ENCODE peak calls at places on chromosomes 4 and X, in eight cellular contexts. E is transverse colon, B is suprapubic skin, Q is adrenal gland, U is H1, D is HCT116, L is esophagus squamous epithelium, C is uterus. F is an unnamed sample.

GRCh38 chrX:50403903-50404302 is 66.7 kb downstream of the DGKK start:
- DNase-seq in Q (no peak), U (no peak), B (no peak), L (no peak), C (no peak), E (no peak), D (no peak), F (no peak)

GRCh38 chrX:55488268-55488558 is 1.4 kb downstream of the USP51 start:
- DNase-seq in L (no peak), E (no peak), D (no peak), U (no peak), C (no peak), Q (no peak), B (no peak), F (no peak)

GRCh38 chr4:69322055-69322454 is 41.8 kb downstream of the UGT2B28 start:
- DNase-seq in E (no peak), C (no peak), Q (no peak), L (no peak), D (no peak), B (no peak), U (no peak), F (no peak)

GRCh38 chr4:72360075-72360474 is 208.9 kb downstream of the ADAMTS3 start:
- DNase-seq in Q (no peak), D (no peak), L (no peak), U (no peak), B (no peak), E (no peak), C (no peak), F (no peak)

GRCh38 chr4:188023682-188024081 is 28.1 kb downstream of the ZFP42 start:
- DNase-seq in C (no peak), Q (no peak), L (no peak), B (no peak), D (no peak), U (no peak), E (no peak), F (no peak)

GRCh38 chr4:122279670-122280069 is 99.1 kb upstream of the ADAD1 start:
- DNase-seq in L (no peak), U (no peak), Q (no peak), E (no peak), D (no peak), C (no peak), B (no peak), F (no peak)

GRCh38 chrX:143757375-143757774 is 36.8 kb upstream of the SPANXN2 start:
- DNase-seq in C (no peak), L (no peak), B (no peak), D (no peak), U (no peak), E (no peak), Q (no peak), F (no peak)

GRCh38 chr4:140904904-140905303 is 148.7 kb upstream of the TBC1D9 start:
- DNase-seq in D (no peak), U (no peak), C (no peak), L (no peak), B (no peak), Q (no peak), E (no peak), F (no peak)

GRCh38 chrX:47156611-47157520 is 11.8 kb downstream of the RBM10 start:
- DNase-seq in U (no peak), C (no peak), D (no peak), E (no peak), Q (no peak), L (no peak), B (peak; percentile 30), F (no peak)

GRCh38 chr4:147453561-147454141 is 27.2 kb upstream of the EDNRA start:
- DNase-seq in Q (no peak), L (no peak), E (no peak), B (no peak), D (peak; percentile 39), U (no peak), C (no peak), F (no peak)

GRCh38 chr4:66591968-66592367 is 921.7 kb upstream of the EPHA5 start:
- DNase-seq in Q (no peak), C (no peak), U (no peak), D (no peak), B (no peak), E (no peak), L (no peak), F (no peak)

GRCh38 chrX:30887721-30888120 is 1.3 kb downstream of the TAB3 start:
- DNase-seq in B (no peak), L (no peak), E (no peak), U (no peak), Q (no peak), D (no peak), C (no peak), F (no peak)

GRCh38 chr4:83093060-83093640 is 21.4 kb downstream of the PLAC8 start:
- DNase-seq in B (no peak), E (no peak), C (no peak), L (no peak), U (no peak), D (no peak), Q (no peak), F (peak; percentile 55)

GRCh38 chrX:47623540-47624027 is 3.9 kb upstream of the SYN1 start:
- DNase-seq in D (no peak), E (peak; percentile 34), B (peak; percentile 59), L (no peak), C (no peak), U (peak; percentile 73), Q (peak; percentile 70), F (peak; percentile 34)

GRCh38 chr4:75666299-75666698 is 6.9 kb downstream of the G3BP2 start:
- DNase-seq in E (no peak), B (no peak), U (no peak), L (no peak), D (no peak), C (no peak), Q (no peak), F (no peak)

GRCh38 chrX:37912286-37912685 is 64.9 kb upstream of the DYNLT3 start:
- DNase-seq in U (no peak), C (no peak), B (no peak), Q (no peak), E (no peak), D (no peak), L (no peak), F (no peak)

GRCh38 chrX:20252392-20253231 is 14.1 kb downstream of the RPS6KA3 start:
- DNase-seq in E (peak; percentile 81), C (no peak), D (peak; percentile 26), L (no peak), B (peak; percentile 59), Q (peak; percentile 69), U (peak; percentile 29), F (peak; percentile 40)

GRCh38 chrX:133045986-133046385 is 50.9 kb downstream of the USP26 start:
- DNase-seq in E (no peak), Q (no peak), D (peak; percentile 10), U (no peak), L (no peak), B (no peak), C (no peak), F (no peak)

GRCh38 chr4:54056360-54056759 is 8.0 kb downstream of the CHIC2 start:
- DNase-seq in D (no peak), E (no peak), L (no peak), C (no peak), U (no peak), Q (no peak), B (no peak), F (no peak)

DNA sequence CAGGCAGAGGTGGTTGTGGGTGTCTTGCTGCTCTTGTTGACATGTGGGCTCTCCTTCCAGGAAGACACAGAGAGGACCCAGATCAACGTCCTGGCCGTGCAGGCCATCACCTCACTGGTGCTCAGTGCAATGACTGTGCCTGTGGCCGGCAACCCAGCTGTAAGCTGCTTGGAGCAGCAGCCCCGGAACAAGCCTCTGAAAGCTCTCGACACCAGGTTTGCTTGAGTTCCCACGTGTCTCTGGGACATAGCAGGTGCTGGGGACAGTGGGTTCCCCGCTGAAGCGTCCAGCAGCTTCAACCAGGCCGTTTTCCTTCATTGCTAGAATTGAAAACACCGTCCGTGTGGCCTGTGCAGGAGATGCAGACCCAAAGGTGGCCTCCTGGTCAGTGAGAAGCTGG is 25.6 kb upstream of the MSANTD1 start:
- DNase-seq in C (no peak), Q (no peak), U (no peak), D (no peak), E (no peak), L (no peak), B (no peak), F (no peak)
- H3K36me3 ChIP-seq in C (no peaks in the 10 kb centered on the region), Q (no peaks in the 10 kb centered on the region), U (peaks cover 54% of the 10 kb centered on the region), D (peaks cover 15% of the 10 kb centered on the region), E (peaks cover 51% of the 10 kb centered on the region), L (peaks cover 14% of the 10 kb centered on the region), B (peaks cover 93% of the 10 kb centered on the region), F (peaks cover 43% of the 10 kb centered on the region)

GRCh38 chr4:158161561-158162354 is 11.1 kb downstream of the GASK1B start:
- DNase-seq in Q (peak; percentile 78), E (no peak), L (no peak), U (no peak), C (peak; percentile 78), D (peak; percentile 63), B (no peak), F (no peak)

GRCh38 chr4:158166701-158167100 is 6.1 kb downstream of the GASK1B start:
- DNase-seq in E (no peak), U (no peak), B (no peak), D (no peak), Q (no peak), C (no peak), L (no peak), F (no peak)

GRCh38 chr4:158164849-158165248 is 8.0 kb downstream of the GASK1B start:
- DNase-seq in D (no peak), Q (no peak), C (no peak), E (no peak), L (no peak), U (no peak), B (no peak), F (no peak)

GRCh38 chr4:158162637-158163036 is 10.2 kb downstream of the GASK1B start:
- DNase-seq in L (no peak), C (no peak), E (no peak), Q (no peak), B (no peak), U (no peak), D (no peak), F (no peak)

GRCh38 chr4:158163941-158164665 is 8.7 kb downstream of the GASK1B start:
- DNase-seq in C (no peak), L (no peak), U (no peak), D (no peak), B (no peak), E (no peak), Q (peak; percentile 52), F (no peak)
- H3K27ac ChIP-seq in C (peak overlapping the region; percentile 90), L (peak overlapping the region; percentile 12), U (no peak overlapping the region), D (no peak overlapping the region), B (no peak overlapping the region), E (peak overlapping the region; percentile 81), Q (peak overlapping the region; percentile 16), F (no peak overlapping the region)

DNA sequence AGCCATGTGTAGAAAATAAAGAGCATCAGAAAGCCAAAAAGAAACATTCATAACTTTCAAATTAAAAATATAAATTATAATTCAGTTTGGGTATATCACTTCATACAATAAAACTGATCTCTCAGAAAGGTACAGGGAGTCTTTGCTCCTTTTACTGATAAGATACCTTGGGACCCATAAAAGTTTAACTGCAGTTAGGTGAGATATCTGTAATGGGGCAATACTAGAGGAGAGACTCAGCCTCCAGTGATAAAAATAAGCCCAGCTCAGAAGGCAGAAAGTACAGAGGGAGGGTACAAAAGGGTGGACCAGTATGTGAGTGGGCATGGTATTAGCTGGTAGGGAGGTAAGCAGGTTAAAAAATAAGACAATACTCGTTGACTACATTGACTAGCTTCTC is 180.9 kb upstream of the AGTR2 start:
- DNase-seq in L (no peak), C (no peak), E (no peak), D (no peak), B (no peak), U (no peak), Q (no peak), F (no peak)
- TF ChIP-seq POLR2A in L (no peak), C (no peak), E (no peak), D (no peak), B (no peak), U (no peak), Q (no peak), F (no peak)

GRCh38 chrX:119688856-119689455 is 4.0 kb downstream of the SEPTIN6 start:
- DNase-seq in D (no peak), B (no peak), C (no peak), L (no peak), U (no peak), Q (no peak), E (no peak), F (no peak)
- H3K36me3 ChIP-seq in D (no peaks in the 10 kb centered on the region), B (no peaks in the 10 kb centered on the region), C (no peaks in the 10 kb centered on the region), L (no peaks in the 10 kb centered on the region), U (no peaks in the 10 kb centered on the region), Q (no peaks in the 10 kb centered on the region), E (no peaks in the 10 kb centered on the region), F (no peaks in the 10 kb centered on the region)